ENCODE peak calls at places on chromosomes 6 and 20, in six cellular contexts. One of them, this sample, is unnamed.

GRCh38 chr6:36735110-36735971 is 37.7 kb downstream of the RAB44 start:
- DNase-seq in endothelial cell: no peak
- DNase-seq in coronary artery: peak
- DNase-seq in GM03348: peak
- DNase-seq in WERI-Rb-1: no peak
- DNase-seq in activated CD8-positive, alpha-beta T cell treated with anti-CD3 and anti-CD28 coated beads for 36 hours: peak
- DNase-seq in this sample: no peak

GRCh38 chr6:168737481-168737880 is 296.5 kb downstream of the SMOC2 start:
- DNase-seq in GM03348: no peak
- DNase-seq in endothelial cell: no peak
- DNase-seq in WERI-Rb-1: no peak
- DNase-seq in coronary artery: no peak
- DNase-seq in activated CD8-positive, alpha-beta T cell treated with anti-CD3 and anti-CD28 coated beads for 36 hours: no peak
- DNase-seq in this sample: no peak

GRCh38 chr20:9610665-9611064 is 96.3 kb downstream of the LAMP5 start:
- DNase-seq in GM03348: no peak
- DNase-seq in WERI-Rb-1: no peak
- DNase-seq in activated CD8-positive, alpha-beta T cell treated with anti-CD3 and anti-CD28 coated beads for 36 hours: no peak
- DNase-seq in endothelial cell: no peak
- DNase-seq in coronary artery: no peak
- DNase-seq in this sample: no peak

GRCh38 chr6:163302747-163303146 is 111.8 kb upstream of the QKI start:
- DNase-seq in GM03348: no peak
- DNase-seq in endothelial cell: no peak
- DNase-seq in WERI-Rb-1: no peak
- DNase-seq in coronary artery: no peak
- DNase-seq in activated CD8-positive, alpha-beta T cell treated with anti-CD3 and anti-CD28 coated beads for 36 hours: no peak
- DNase-seq in this sample: no peak

GRCh38 chr20:23335521-23335920 is 15.1 kb upstream of the NXT1 start:
- DNase-seq in GM03348: no peak
- DNase-seq in coronary artery: no peak
- DNase-seq in endothelial cell: no peak
- DNase-seq in activated CD8-positive, alpha-beta T cell treated with anti-CD3 and anti-CD28 coated beads for 36 hours: no peak
- DNase-seq in WERI-Rb-1: no peak
- DNase-seq in this sample: no peak

GRCh38 chr20:22944062-22944461 is 91.0 kb upstream of the SSTR4 start:
- DNase-seq in activated CD8-positive, alpha-beta T cell treated with anti-CD3 and anti-CD28 coated beads for 36 hours: no peak
- DNase-seq in endothelial cell: no peak
- DNase-seq in coronary artery: no peak
- DNase-seq in GM03348: no peak
- DNase-seq in WERI-Rb-1: no peak
- DNase-seq in this sample: no peak

GRCh38 chr6:43540507-43540906 is 23.6 kb downstream of the POLR1C start:
- DNase-seq in GM03348: no peak
- DNase-seq in activated CD8-positive, alpha-beta T cell treated with anti-CD3 and anti-CD28 coated beads for 36 hours: no peak
- DNase-seq in endothelial cell: no peak
- DNase-seq in coronary artery: no peak
- DNase-seq in WERI-Rb-1: no peak
- DNase-seq in this sample: no peak

GRCh38 chr6:139124887-139125672 is 9.8 kb upstream of the HECA start:
- DNase-seq in WERI-Rb-1: peak
- DNase-seq in activated CD8-positive, alpha-beta T cell treated with anti-CD3 and anti-CD28 coated beads for 36 hours: peak
- DNase-seq in coronary artery: no peak
- DNase-seq in GM03348: peak
- DNase-seq in endothelial cell: peak
- DNase-seq in this sample: no peak

GRCh38 chr6:158231551-158232444 is 63.6 kb downstream of the GTF2H5 start:
- DNase-seq in coronary artery: peak
- DNase-seq in endothelial cell: peak
- DNase-seq in activated CD8-positive, alpha-beta T cell treated with anti-CD3 and anti-CD28 coated beads for 36 hours: peak
- DNase-seq in WERI-Rb-1: peak
- DNase-seq in GM03348: peak
- DNase-seq in this sample: peak

GRCh38 chr20:19590382-19590781 is 167.7 kb upstream of the RIN2 start:
- DNase-seq in GM03348: no peak
- DNase-seq in endothelial cell: no peak
- DNase-seq in activated CD8-positive, alpha-beta T cell treated with anti-CD3 and anti-CD28 coated beads for 36 hours: no peak
- DNase-seq in coronary artery: no peak
- DNase-seq in WERI-Rb-1: no peak
- DNase-seq in this sample: no peak